ENCODE peak calls at places on chromosomes 3 and 15, in seven cellular contexts. D is mucosa of descending colon, N is uterus, I is Peyer's patch, B is epithelial cell of esophagus, S is OCI-LY7, A is brain microvascular endothelial cell. M is an unnamed sample.

GRCh38 chr15:63347074-63347859 is 34.4 kb downstream of the CA12 start:
- DNase-seq in N (no peak), I (no peak), A (no peak), B (no peak), S (no peak), D (no peak), M (no peak)

GRCh38 chr3:172868565-172869172 is 118.1 kb downstream of the ECT2 start:
- DNase-seq in I (no peak), S (no peak), D (no peak), B (no peak), N (no peak), A (no peak), M (no peak)

GRCh38 chr15:98561169-98561941 is 87.0 kb upstream of the IGF1R start:
- DNase-seq in D (no peak), B (no peak), N (no peak), S (no peak), I (no peak), A (no peak), M (no peak)

GRCh38 chr3:124887177-124887995 is at the start of gene ITGB5:
- DNase-seq in I (peak), D (peak), B (peak), S (no peak), N (peak), A (peak), M (peak)

GRCh38 chr3:120567370-120568197 is 28.6 kb upstream of the NDUFB4 start:
- DNase-seq in D (peak), S (peak), B (peak), A (peak), N (no peak), I (no peak), M (no peak)

GRCh38 chr3:115062412-115062956 is 84.6 kb downstream of the ZBTB20 start:
- DNase-seq in N (no peak), I (no peak), B (peak), S (no peak), D (no peak), A (no peak), M (no peak)

GRCh38 chr15:101784644-101785043 is 18.7 kb upstream of the OR4F6 start:
- DNase-seq in S (no peak), B (no peak), I (no peak), N (no peak), D (no peak), A (no peak), M (no peak)

GRCh38 chr3:123936400-123936799 is 24.6 kb downstream of the CCDC14 start:
- DNase-seq in B (no peak), I (no peak), A (no peak), N (no peak), D (no peak), S (no peak), M (no peak)

GRCh38 chr15:71780349-71780976 is 29.9 kb upstream of the NR2E3 start:
- DNase-seq in D (peak), A (peak), B (peak), S (peak), N (no peak), I (no peak), M (peak)

GRCh38 chr3:3799173-3800075 is at the start of gene LRRN1:
- DNase-seq in I (peak), S (no peak), A (no peak), B (peak), D (peak), N (peak), M (peak)

GRCh38 chr15:60673156-60673555 is 194.2 kb upstream of the ICE2 start:
- DNase-seq in S (no peak), I (no peak), D (no peak), A (no peak), N (no peak), B (no peak), M (no peak)

GRCh38 chr15:88440021-88440420 is 27.2 kb downstream of the MRPL46 start:
- DNase-seq in I (no peak), D (no peak), A (peak), S (no peak), B (peak), N (no peak), M (no peak)

GRCh38 chr3:149975919-149976318 is 5.2 kb upstream of the PFN2 start:
- DNase-seq in N (no peak), S (peak), B (no peak), I (no peak), A (no peak), D (no peak), M (peak)

GRCh38 chr3:84724877-84725276 is 233.9 kb upstream of the CADM2 start:
- DNase-seq in N (no peak), B (peak), D (no peak), I (no peak), S (no peak), A (peak), M (no peak)

GRCh38 chr3:44021646-44022594 is 219.8 kb upstream of the TOPAZ1 start:
- DNase-seq in D (no peak), N (no peak), B (no peak), S (no peak), I (no peak), A (no peak), M (peak)

GRCh38 chr3:103127737-103128136 is 692.9 kb downstream of the ZPLD1 start:
- DNase-seq in B (peak), D (no peak), I (no peak), S (no peak), N (no peak), A (no peak), M (peak)

GRCh38 chr3:190306513-190307163 is 15.6 kb downstream of the CLDN1 start:
- DNase-seq in S (no peak), A (no peak), N (peak), I (no peak), D (no peak), B (peak), M (no peak)

GRCh38 chr3:150407818-150408231 is 273 bp upstream of the TSC22D2 start:
- DNase-seq in S (no peak), D (peak), B (no peak), A (peak), N (peak), I (no peak), M (no peak)

GRCh38 chr15:73988075-73988969 is 3.8 kb downstream of the STOML1 start:
- DNase-seq in S (no peak), A (peak), D (no peak), I (no peak), B (peak), N (no peak), M (peak)

GRCh38 chr15:22846073-22846472 is 7.6 kb downstream of the NIPA2 start:
- DNase-seq in S (no peak), B (no peak), N (no peak), D (no peak), I (no peak), A (no peak), M (no peak)

GRCh38 chr3:172153335-172153861 is 114.0 kb downstream of the FNDC3B start:
- DNase-seq in B (peak), S (no peak), D (peak), A (peak), I (peak), N (peak), M (no peak)

GRCh38 chr15:63889831-63890230 is 56.1 kb upstream of the HERC1 start:
- DNase-seq in N (no peak), B (no peak), D (no peak), A (no peak), S (no peak), I (no peak), M (no peak)

GRCh38 chr15:31499953-31500808 is 173.5 kb downstream of the KLF13 start:
- DNase-seq in A (no peak), I (no peak), N (no peak), B (no peak), D (no peak), S (no peak), M (no peak)

GRCh38 chr3:178518660-178519396 is 17.4 kb upstream of the KCNMB2 start:
- DNase-seq in A (peak), N (no peak), D (no peak), I (no peak), B (peak), S (no peak), M (peak)

GRCh38 chr15:74144153-74144775 is 13.9 kb downstream of the ISLR2 start:
- DNase-seq in A (no peak), B (no peak), N (no peak), I (no peak), D (no peak), S (no peak), M (no peak)

GRCh38 chr15:28128036-28128435 is 28.9 kb upstream of the OCA2 start:
- DNase-seq in N (no peak), S (peak), I (peak), D (peak), B (no peak), A (no peak), M (no peak)

GRCh38 chr3:49519266-49519665 is 35.0 kb upstream of the BSN start:
- DNase-seq in A (no peak), S (no peak), D (no peak), N (no peak), I (no peak), B (no peak), M (no peak)

GRCh38 chr3:36212291-36212690 is 168.0 kb upstream of the STAC start:
- DNase-seq in S (no peak), D (no peak), N (no peak), I (no peak), A (peak), B (no peak), M (no peak)

GRCh38 chr3:147383617-147384016 is 22.7 kb downstream of the ZIC4 start:
- DNase-seq in D (no peak), S (no peak), N (no peak), A (no peak), I (no peak), B (no peak), M (no peak)
- TF ChIP-seq CTCF in D (no peak), S (peak), N (no peak), A (peak), I (no peak), B (no peak), M (no peak)

GRCh38 chr3:164018500-164018899 is 1059.8 kb downstream of the SI start:
- DNase-seq in A (no peak), N (no peak), D (no peak), I (no peak), S (no peak), B (no peak), M (no peak)
- TF ChIP-seq CTCF in A (no peak), N (no peak), D (no peak), I (no peak), S (no peak), B (no peak), M (no peak)

GRCh38 chr3:41205591-41205990 is 6.3 kb downstream of the CTNNB1 start:
- DNase-seq in A (no peak), S (no peak), N (no peak), I (no peak), B (no peak), D (no peak), M (no peak)

GRCh38 chr3:41204369-41204768 is 5.1 kb downstream of the CTNNB1 start:
- DNase-seq in S (no peak), I (no peak), N (no peak), A (no peak), D (no peak), B (no peak), M (no peak)

GRCh38 chr3:41202075-41202833 is 2.9 kb downstream of the CTNNB1 start:
- DNase-seq in S (peak), D (no peak), B (no peak), I (no peak), A (no peak), N (no peak), M (peak)

GRCh38 chr3:41200669-41201021 is 1.3 kb downstream of the CTNNB1 start:
- DNase-seq in B (peak), A (peak), D (peak), S (peak), N (no peak), I (no peak), M (peak)

GRCh38 chr3:41202834-41203345 is 3.6 kb downstream of the CTNNB1 start:
- DNase-seq in B (peak), A (peak), N (no peak), S (peak), I (no peak), D (peak), M (peak)
- TF ChIP-seq CTCF in B (peak), A (peak), N (peak), S (peak), I (peak), D (no peak), M (no peak)

GRCh38 chr3:112353365-112353764 is 20.4 kb downstream of the CD200 start:
- DNase-seq in S (no peak), N (no peak), B (no peak), A (no peak), D (no peak), I (no peak), M (no peak)
- TF ChIP-seq CTCF in S (no peak), N (no peak), B (no peak), A (no peak), D (no peak), I (no peak), M (no peak)

GRCh38 chr3:142224482-142225072 is 808 bp downstream of the GK5 start:
- DNase-seq in I (no peak), D (no peak), N (no peak), B (no peak), A (no peak), S (no peak), M (no peak)

GRCh38 chr3:142223282-142223681 is 2.1 kb downstream of the GK5 start:
- DNase-seq in N (no peak), A (no peak), S (no peak), D (no peak), I (no peak), B (no peak), M (no peak)

GRCh38 chr3:142225885-142226215 is 465 bp upstream of the GK5 start:
- DNase-seq in D (no peak), I (no peak), N (no peak), A (no peak), B (no peak), S (no peak), M (no peak)

GRCh38 chr3:142228964-142229363 is 3.6 kb upstream of the GK5 start:
- DNase-seq in A (no peak), I (no peak), D (no peak), B (no peak), S (no peak), N (no peak), M (no peak)

GRCh38 chr3:142226474-142226873 is 1.1 kb upstream of the GK5 start:
- DNase-seq in A (no peak), I (no peak), S (no peak), N (no peak), D (no peak), B (no peak), M (no peak)
- TF ChIP-seq CTCF in A (peak), I (no peak), S (peak), N (no peak), D (no peak), B (no peak), M (no peak)

M was measured in GM20000.